ENCODE peak calls at places on chromosomes 5 and 9, in four cellular contexts. Y is K562, J is H1, F is HepG2. O is an unnamed sample.

GRCh38 chr9:111148994-111149759 is 110.9 kb upstream of the LPAR1 start:
- DNase-seq in Y (no peak), J (no peak), F (peak; percentile 5), O (no peak)

GRCh38 chr9:137199411-137200121 is 975 bp downstream of the TPRN start:
- DNase-seq in J (no peak), F (no peak), Y (peak; percentile 7), O (no peak)

GRCh38 chr5:171295299-171295698 is 13.7 kb upstream of the TLX3 start:
- DNase-seq in J (no peak), F (no peak), Y (no peak), O (no peak)

GRCh38 chr5:9546973-9547947 is 1.4 kb upstream of the SEMA5A start:
- DNase-seq in J (no peak), Y (no peak), F (no peak), O (no peak)

GRCh38 chr9:16105576-16105975 is 552.7 kb downstream of the CCDC171 start:
- DNase-seq in Y (no peak), J (no peak), F (no peak), O (no peak)

GRCh38 chr9:124759327-124759726 is 11.8 kb downstream of the NR6A1 start:
- DNase-seq in F (no peak), J (no peak), Y (no peak), O (no peak)

GRCh38 chr5:9932770-9933169 is 302.6 kb upstream of the TAS2R1 start:
- DNase-seq in J (no peak), Y (peak; percentile 13), F (no peak), O (no peak)

GRCh38 chr5:132876020-132876759 is 2.7 kb downstream of the LEAP2 start:
- DNase-seq in F (no peak), Y (no peak), J (no peak), O (no peak)

GRCh38 chr5:45696206-45696836 is at the start of gene HCN1:
- DNase-seq in Y (peak; percentile 5), J (peak; percentile 75), F (peak; percentile 17), O (no peak)

GRCh38 chr9:12748954-12749353 is 25.9 kb upstream of the LURAP1L start:
- DNase-seq in Y (no peak), F (no peak), J (no peak), O (no peak)

GRCh38 chr5:94705427-94705826 is 87.0 kb downstream of the SLF1 start:
- DNase-seq in F (no peak), Y (no peak), J (no peak), O (no peak)

GRCh38 chr5:82381591-82381990 is 103.4 kb upstream of the RPS23 start:
- DNase-seq in J (no peak), F (no peak), Y (no peak), O (no peak)

GRCh38 chr5:68225188-68225910 is 9.8 kb downstream of the PIK3R1 start:
- DNase-seq in J (no peak), Y (no peak), F (peak; percentile 23), O (no peak)

GRCh38 chr5:94337617-94338016 is 280.8 kb downstream of the KIAA0825 start:
- DNase-seq in F (no peak), J (no peak), Y (no peak), O (no peak)

GRCh38 chr5:139149477-139150199 is 48.5 kb downstream of the SIL1 start:
- DNase-seq in J (no peak), F (no peak), Y (peak; percentile 50), O (no peak)

GRCh38 chr5:56088967-56089829 is 94.4 kb upstream of the IL6ST start:
- DNase-seq in F (peak; percentile 65), Y (no peak), J (no peak), O (peak; percentile 74)

GRCh38 chr9:16335788-16336580 is 534.5 kb downstream of the BNC2 start:
- DNase-seq in J (no peak), Y (no peak), F (no peak), O (no peak)

GRCh38 chr5:79956173-79956670 is 34.8 kb downstream of the MTX3 start:
- DNase-seq in J (no peak), Y (no peak), F (no peak), O (no peak)

GRCh38 chr9:6785682-6786081 is 27.9 kb downstream of the KDM4C start:
- DNase-seq in F (no peak), Y (no peak), J (no peak), O (no peak)

GRCh38 chr5:167208911-167209310 is 1082.5 kb upstream of the WWC1 start:
- DNase-seq in Y (no peak), F (no peak), J (no peak), O (no peak)

GRCh38 chr5:14059810-14060209 is 83.3 kb upstream of the TRIO start:
- DNase-seq in Y (no peak), J (no peak), F (no peak), O (no peak)

GRCh38 chr9:5784526-5785315 is 48.2 kb downstream of the ERMP1 start:
- DNase-seq in J (no peak), F (no peak), Y (no peak), O (no peak)

GRCh38 chr5:56696900-56697299 is 118.4 kb upstream of the MAP3K1 start:
- DNase-seq in J (no peak), F (no peak), Y (no peak), O (no peak)

GRCh38 chr9:136403538-136403914 is 3.6 kb upstream of the SNAPC4 start:
- DNase-seq in Y (no peak), J (no peak), F (no peak), O (peak; percentile 51)

GRCh38 chr5:61767231-61768080 is 435.4 kb downstream of the ZSWIM6 start:
- DNase-seq in F (no peak), Y (no peak), J (no peak), O (no peak)

GRCh38 chr5:178818094-178818493 is 41.7 kb upstream of the ZNF354B start:
- DNase-seq in J (no peak), F (no peak), Y (no peak), O (no peak)

GRCh38 chr5:143181173-143181572 is 222.3 kb downstream of the NR3C1 start:
- DNase-seq in J (no peak), Y (no peak), F (no peak), O (no peak)

GRCh38 chr9:119369670-119370366 is 583 bp upstream of the BRINP1 start:
- DNase-seq in Y (no peak), F (no peak), J (no peak), O (no peak)

GRCh38 chr9:8576741-8577140 is 777.2 kb upstream of the DMAC1 start:
- DNase-seq in J (no peak), Y (no peak), F (no peak), O (no peak)

GRCh38 chr5:7881091-7881490 is 12.1 kb downstream of the MTRR start:
- DNase-seq in J (no peak), F (no peak), Y (no peak), O (no peak)

GRCh38 chr9:34163439-34163838 is 15.4 kb upstream of the UBAP1 start:
- DNase-seq in Y (no peak), J (no peak), F (no peak), O (no peak)

GRCh38 chr5:87368601-87369000 is 44.1 kb downstream of the CCNH start:
- DNase-seq in J (no peak), F (no peak), Y (no peak), O (no peak)

GRCh38 chr9:109974143-109974917 is 194.3 kb downstream of the PALM2AKAP2 start:
- DNase-seq in J (no peak), Y (no peak), F (no peak), O (peak; percentile 99)

GRCh38 chr5:158023266-158023665 is 164.3 kb upstream of the CLINT1 start:
- DNase-seq in Y (no peak), J (no peak), F (no peak), O (no peak)

GRCh38 chr9:125521462-125522327 is 185.3 kb downstream of the MAPKAP1 start:
- DNase-seq in Y (no peak), J (no peak), F (peak; percentile 35), O (no peak)

GRCh38 chr5:139812836-139813805 is 17.5 kb downstream of the PSD2 start:
- DNase-seq in F (no peak), Y (no peak), J (no peak), O (no peak)

GRCh38 chr5:69300537-69301203 is 31.9 kb downstream of the CCDC125 start:
- DNase-seq in J (no peak), F (no peak), Y (peak; percentile 85), O (no peak)

GRCh38 chr9:91492237-91492636 is 68.6 kb upstream of the NFIL3 start:
- DNase-seq in F (no peak), Y (no peak), J (no peak), O (no peak)

GRCh38 chr9:91485006-91485405 is 61.4 kb upstream of the NFIL3 start:
- DNase-seq in Y (no peak), J (no peak), F (no peak), O (no peak)

GRCh38 chr9:91486699-91487497 is 63.3 kb upstream of the NFIL3 start:
- DNase-seq in F (no peak), J (no peak), Y (peak; percentile 14), O (no peak)

GRCh38 chr9:91491624-91492023 is 68.0 kb upstream of the NFIL3 start:
- DNase-seq in F (no peak), Y (no peak), J (no peak), O (no peak)

DNA sequence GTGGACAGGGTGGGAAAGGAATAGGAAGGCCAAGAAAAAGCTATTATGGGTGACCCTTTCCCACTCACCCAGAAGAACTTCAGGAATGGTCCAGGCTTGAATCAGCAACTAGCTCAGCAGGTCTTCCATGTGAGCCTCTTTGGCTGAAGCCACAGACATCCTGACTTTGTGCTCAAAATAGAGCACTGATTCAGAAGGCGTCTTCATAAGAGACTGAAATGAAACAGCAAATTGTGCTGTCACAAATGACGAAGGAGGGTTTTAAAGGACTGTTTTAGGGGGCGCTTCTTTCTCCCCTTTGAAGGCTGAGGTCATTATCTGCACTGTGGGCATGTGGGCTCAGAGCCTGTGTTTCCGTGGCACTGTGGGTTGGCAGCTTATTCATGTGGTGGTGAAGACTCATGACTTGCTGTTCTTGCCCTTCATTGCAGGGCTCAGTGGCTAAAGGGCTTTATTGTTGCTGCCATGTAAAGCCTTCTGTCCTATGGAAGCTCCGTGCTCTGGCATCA is 65.8 kb upstream of the NFIL3 start:
- DNase-seq in J (no peak), F (no peak), Y (no peak), O (no peak)
- TF ChIP-seq HDAC6 in J (no peak), F (no peak), Y (no peak), O (no peak)

GRCh38 chr9:128384801-128385492 is 13.8 kb downstream of the URM1 start:
- DNase-seq in F (no peak), Y (no peak), J (no peak), O (no peak)
- TF ChIP-seq HDAC6 in F (no peak), Y (no peak), J (no peak), O (no peak)

GRCh38 chr5:153480401-153480800 is 10.1 kb upstream of the GRIA1 start:
- DNase-seq in Y (no peak), F (no peak), J (no peak), O (peak; percentile 58)
- TF ChIP-seq HDAC6 in Y (no peak), F (no peak), J (no peak), O (no peak)

GRCh38 chr5:37838152-37838932 is 1.5 kb downstream of the GDNF start:
- DNase-seq in Y (no peak), J (no peak), F (no peak), O (no peak)
- TF ChIP-seq HDAC6 in Y (no peak), J (no peak), F (no peak), O (no peak)

GRCh38 chr5:160199410-160199911 is 29.8 kb upstream of the FABP6 start:
- DNase-seq in Y (peak; percentile 83), J (no peak), F (no peak), O (no peak)

GRCh38 chr5:160192424-160192823 is 36.9 kb upstream of the FABP6 start:
- DNase-seq in F (no peak), J (no peak), Y (no peak), O (no peak)

GRCh38 chr5:160198148-160198545 is 31.2 kb upstream of the FABP6 start:
- DNase-seq in Y (no peak), J (no peak), F (no peak), O (no peak)

GRCh38 chr5:160198886-160199409 is 30.4 kb upstream of the FABP6 start:
- DNase-seq in Y (no peak), J (no peak), F (no peak), O (no peak)

GRCh38 chr5:160197341-160198147 is 31.8 kb upstream of the FABP6 start:
- DNase-seq in F (no peak), Y (peak; percentile 78), J (no peak), O (no peak)
- TF ChIP-seq HDAC6 in F (no peak), Y (no peak), J (no peak), O (no peak)

O was measured in GM12878.